ENCODE peak calls at places on chromosomes 13 and 19, in ten cellular contexts. Z is breast epithelium; U is ELF-1; D is ovary; T is activated CD4-positive, alpha-beta T cell treated with anti-CD3 and anti-CD28 coated beads, Interleukin-2, amount 10 ng/mL, durations not matched to agents 7 days and 5 days; M is COR-L47; C is T-helper 2 cell; K is stomach; P is keratinocyte; W is GM04504. B is an unnamed sample.

GRCh38 chr19:3129112-3129511 is 6.7 kb upstream of the GNA15 start:
- DNase-seq in Z (no peak), U (no peak), D (no peak), T (peak), M (peak), C (no peak), K (no peak), P (no peak), W (peak), B (no peak)

GRCh38 chr13:93715866-93716265 is 489.3 kb downstream of the GPC6 start:
- DNase-seq in Z (no peak), U (no peak), D (no peak), T (no peak), M (no peak), C (no peak), K (no peak), P (no peak), W (no peak), B (no peak)

GRCh38 chr19:611506-611869 is 21.8 kb downstream of the HCN2 start:
- DNase-seq in Z (no peak), U (no peak), D (no peak), T (peak), M (no peak), C (peak), K (no peak), P (peak), W (peak), B (no peak)

GRCh38 chr19:27997069-27997468 is 1215.9 kb downstream of the UQCRFS1 start:
- DNase-seq in Z (no peak), U (no peak), D (no peak), T (no peak), M (no peak), C (no peak), K (no peak), P (no peak), W (no peak), B (no peak)

GRCh38 chr19:18433735-18434398 is 4.1 kb downstream of the ISYNA1 start:
- DNase-seq in Z (no peak), U (no peak), D (peak), T (no peak), M (no peak), C (no peak), K (no peak), P (no peak), W (no peak), B (no peak)

GRCh38 chr13:98142427-98143156 is at the start of gene FARP1:
- DNase-seq in Z (peak), U (peak), D (peak), T (peak), M (peak), C (no peak), K (peak), P (no peak), W (peak), B (no peak)

GRCh38 chr13:97125051-97125809 is 96.9 kb upstream of the MBNL2 start:
- DNase-seq in Z (no peak), U (peak), D (peak), T (no peak), M (peak), C (no peak), K (no peak), P (peak), W (no peak), B (no peak)

GRCh38 chr13:49241296-49241695 is 6.4 kb upstream of the CDADC1 start:
- DNase-seq in Z (no peak), U (no peak), D (no peak), T (no peak), M (no peak), C (no peak), K (no peak), P (no peak), W (no peak), B (no peak)

GRCh38 chr19:4172861-4173473 is 9.4 kb downstream of the SIRT6 start:
- DNase-seq in Z (no peak), U (peak), D (peak), T (peak), M (peak), C (peak), K (peak), P (no peak), W (no peak), B (peak)

GRCh38 chr13:27621116-27621365 is 651 bp upstream of the POLR1D start:
- DNase-seq in Z (no peak), U (no peak), D (no peak), T (no peak), M (no peak), C (no peak), K (no peak), P (no peak), W (no peak), B (no peak)

GRCh38 chr19:18514800-18515682 is 6.8 kb downstream of the ELL start:
- DNase-seq in Z (peak), U (peak), D (peak), T (no peak), M (no peak), C (no peak), K (peak), P (no peak), W (no peak), B (no peak)

GRCh38 chr13:106794131-106794530 is 226.2 kb upstream of the ARGLU1 start:
- DNase-seq in Z (no peak), U (no peak), D (no peak), T (no peak), M (no peak), C (no peak), K (no peak), P (no peak), W (no peak), B (no peak)

GRCh38 chr13:79462895-79463294 is 18.1 kb upstream of the NDFIP2 start:
- DNase-seq in Z (no peak), U (no peak), D (no peak), T (no peak), M (no peak), C (no peak), K (no peak), P (no peak), W (no peak), B (no peak)

GRCh38 chr19:49126575-49126974 is 7.2 kb downstream of the PPFIA3 start:
- DNase-seq in Z (no peak), U (no peak), D (no peak), T (no peak), M (no peak), C (no peak), K (no peak), P (no peak), W (no peak), B (no peak)

GRCh38 chr13:27556109-27556508 is 64.2 kb downstream of the LNX2 start:
- DNase-seq in Z (no peak), U (no peak), D (no peak), T (no peak), M (no peak), C (no peak), K (no peak), P (no peak), W (no peak), B (no peak)

GRCh38 chr19:14059652-14060155 is 2.2 kb downstream of the PALM3 start:
- DNase-seq in Z (no peak), U (no peak), D (no peak), T (no peak), M (no peak), C (no peak), K (no peak), P (no peak), W (no peak), B (no peak)

GRCh38 chr19:51141181-51141580 is 920 bp upstream of the SIGLEC7 start:
- DNase-seq in Z (no peak), U (no peak), D (no peak), T (no peak), M (no peak), C (no peak), K (no peak), P (no peak), W (no peak), B (no peak)

GRCh38 chr19:41887711-41888382 is 4.9 kb downstream of the ARHGEF1 start:
- DNase-seq in Z (peak), U (peak), D (no peak), T (peak), M (no peak), C (peak), K (peak), P (peak), W (no peak), B (peak)

GRCh38 chr19:16737909-16738308 is 18.3 kb downstream of the NWD1 start:
- DNase-seq in Z (no peak), U (no peak), D (no peak), T (no peak), M (peak), C (no peak), K (no peak), P (no peak), W (no peak), B (no peak)

GRCh38 chr19:46574533-46574932 is 26.6 kb upstream of the CALM3 start:
- DNase-seq in Z (no peak), U (no peak), D (no peak), T (peak), M (no peak), C (peak), K (no peak), P (no peak), W (no peak), B (peak)

GRCh38 chr13:37495046-37495445 is 103.5 kb downstream of the POSTN start:
- DNase-seq in Z (peak), U (peak), D (no peak), T (no peak), M (peak), C (no peak), K (no peak), P (no peak), W (no peak), B (no peak)

GRCh38 chr13:106888148-106888547 is 320.2 kb upstream of the ARGLU1 start:
- DNase-seq in Z (no peak), U (no peak), D (no peak), T (no peak), M (no peak), C (no peak), K (no peak), P (no peak), W (no peak), B (no peak)

GRCh38 chr13:98581971-98582702 is 5.2 kb upstream of the STK24 start:
- DNase-seq in Z (no peak), U (no peak), D (no peak), T (no peak), M (no peak), C (no peak), K (no peak), P (no peak), W (no peak), B (no peak)